ENCODE peak calls at places on chromosomes 3 and 15, in four cellular contexts. One of them, this sample, is unnamed.

GRCh38 chr15:83046558-83047127 is 20.4 kb downstream of the BTBD1 start:
- DNase-seq in stimulated activated CD4-positive, alpha-beta T cell treated with anti-CD3 and anti-CD28 coated beads, Interleukin-2, amount 100 ng/mL, for 48 hours: no peak
- DNase-seq in activated T-cell treated with anti-CD3 and anti-CD28 coated beads, Interleukin-2, amount 50 U/mL, for 48 hours: no peak
- DNase-seq in heart right ventricle: no peak
- DNase-seq in this sample: no peak

GRCh38 chr3:71511037-71511436 is 72.5 kb downstream of the FOXP1 start:
- DNase-seq in stimulated activated CD4-positive, alpha-beta T cell treated with anti-CD3 and anti-CD28 coated beads, Interleukin-2, amount 100 ng/mL, for 48 hours: no peak
- DNase-seq in activated T-cell treated with anti-CD3 and anti-CD28 coated beads, Interleukin-2, amount 50 U/mL, for 48 hours: no peak
- DNase-seq in heart right ventricle: no peak
- DNase-seq in this sample: no peak

GRCh38 chr15:66089049-66089448 is 164.5 kb downstream of the MEGF11 start:
- DNase-seq in stimulated activated CD4-positive, alpha-beta T cell treated with anti-CD3 and anti-CD28 coated beads, Interleukin-2, amount 100 ng/mL, for 48 hours: no peak
- DNase-seq in activated T-cell treated with anti-CD3 and anti-CD28 coated beads, Interleukin-2, amount 50 U/mL, for 48 hours: no peak
- DNase-seq in heart right ventricle: peak
- DNase-seq in this sample: peak

GRCh38 chr3:10782011-10782410 is 34.0 kb upstream of the SLC6A11 start:
- DNase-seq in stimulated activated CD4-positive, alpha-beta T cell treated with anti-CD3 and anti-CD28 coated beads, Interleukin-2, amount 100 ng/mL, for 48 hours: no peak
- DNase-seq in activated T-cell treated with anti-CD3 and anti-CD28 coated beads, Interleukin-2, amount 50 U/mL, for 48 hours: no peak
- DNase-seq in heart right ventricle: no peak
- DNase-seq in this sample: no peak

GRCh38 chr15:78617131-78617915 is 3.5 kb downstream of the CHRNA3 start:
- DNase-seq in stimulated activated CD4-positive, alpha-beta T cell treated with anti-CD3 and anti-CD28 coated beads, Interleukin-2, amount 100 ng/mL, for 48 hours: no peak
- DNase-seq in activated T-cell treated with anti-CD3 and anti-CD28 coated beads, Interleukin-2, amount 50 U/mL, for 48 hours: no peak
- DNase-seq in heart right ventricle: no peak
- DNase-seq in this sample: no peak

GRCh38 chr15:68601206-68602197 is 22.7 kb downstream of the CORO2B start:
- DNase-seq in stimulated activated CD4-positive, alpha-beta T cell treated with anti-CD3 and anti-CD28 coated beads, Interleukin-2, amount 100 ng/mL, for 48 hours: no peak
- DNase-seq in activated T-cell treated with anti-CD3 and anti-CD28 coated beads, Interleukin-2, amount 50 U/mL, for 48 hours: no peak
- DNase-seq in heart right ventricle: peak
- DNase-seq in this sample: no peak

GRCh38 chr15:46815765-46816164 is 901.5 kb upstream of the SEMA6D start:
- DNase-seq in stimulated activated CD4-positive, alpha-beta T cell treated with anti-CD3 and anti-CD28 coated beads, Interleukin-2, amount 100 ng/mL, for 48 hours: no peak
- DNase-seq in activated T-cell treated with anti-CD3 and anti-CD28 coated beads, Interleukin-2, amount 50 U/mL, for 48 hours: no peak
- DNase-seq in heart right ventricle: peak
- DNase-seq in this sample: peak

GRCh38 chr3:4895848-4896247 is 83.4 kb upstream of the BHLHE40 start:
- DNase-seq in stimulated activated CD4-positive, alpha-beta T cell treated with anti-CD3 and anti-CD28 coated beads, Interleukin-2, amount 100 ng/mL, for 48 hours: no peak
- DNase-seq in activated T-cell treated with anti-CD3 and anti-CD28 coated beads, Interleukin-2, amount 50 U/mL, for 48 hours: no peak
- DNase-seq in heart right ventricle: no peak
- DNase-seq in this sample: no peak

GRCh38 chr3:136281966-136282554 is 31.9 kb downstream of the PCCB start:
- DNase-seq in stimulated activated CD4-positive, alpha-beta T cell treated with anti-CD3 and anti-CD28 coated beads, Interleukin-2, amount 100 ng/mL, for 48 hours: no peak
- DNase-seq in activated T-cell treated with anti-CD3 and anti-CD28 coated beads, Interleukin-2, amount 50 U/mL, for 48 hours: no peak
- DNase-seq in heart right ventricle: no peak
- DNase-seq in this sample: no peak

GRCh38 chr3:71156062-71156665 is 427.4 kb downstream of the FOXP1 start:
- DNase-seq in stimulated activated CD4-positive, alpha-beta T cell treated with anti-CD3 and anti-CD28 coated beads, Interleukin-2, amount 100 ng/mL, for 48 hours: no peak
- DNase-seq in activated T-cell treated with anti-CD3 and anti-CD28 coated beads, Interleukin-2, amount 50 U/mL, for 48 hours: no peak
- DNase-seq in heart right ventricle: no peak
- DNase-seq in this sample: no peak

GRCh38 chr15:34435658-34436057 is 1.9 kb downstream of the GOLGA8A start:
- DNase-seq in stimulated activated CD4-positive, alpha-beta T cell treated with anti-CD3 and anti-CD28 coated beads, Interleukin-2, amount 100 ng/mL, for 48 hours: no peak
- DNase-seq in activated T-cell treated with anti-CD3 and anti-CD28 coated beads, Interleukin-2, amount 50 U/mL, for 48 hours: no peak
- DNase-seq in heart right ventricle: no peak
- DNase-seq in this sample: no peak

GRCh38 chr15:96549136-96549535 is 218.6 kb downstream of the NR2F2 start:
- DNase-seq in stimulated activated CD4-positive, alpha-beta T cell treated with anti-CD3 and anti-CD28 coated beads, Interleukin-2, amount 100 ng/mL, for 48 hours: no peak
- DNase-seq in activated T-cell treated with anti-CD3 and anti-CD28 coated beads, Interleukin-2, amount 50 U/mL, for 48 hours: no peak
- DNase-seq in heart right ventricle: no peak
- DNase-seq in this sample: no peak

GRCh38 chr3:23590874-23591273 is 214.9 kb upstream of the UBE2E1 start:
- DNase-seq in stimulated activated CD4-positive, alpha-beta T cell treated with anti-CD3 and anti-CD28 coated beads, Interleukin-2, amount 100 ng/mL, for 48 hours: no peak
- DNase-seq in activated T-cell treated with anti-CD3 and anti-CD28 coated beads, Interleukin-2, amount 50 U/mL, for 48 hours: no peak
- DNase-seq in heart right ventricle: no peak
- DNase-seq in this sample: no peak

GRCh38 chr3:178699810-178700209 is 163.6 kb downstream of the KCNMB2 start:
- DNase-seq in stimulated activated CD4-positive, alpha-beta T cell treated with anti-CD3 and anti-CD28 coated beads, Interleukin-2, amount 100 ng/mL, for 48 hours: no peak
- DNase-seq in activated T-cell treated with anti-CD3 and anti-CD28 coated beads, Interleukin-2, amount 50 U/mL, for 48 hours: no peak
- DNase-seq in heart right ventricle: peak
- DNase-seq in this sample: no peak

GRCh38 chr3:43729707-43730399 is 39.1 kb downstream of the ABHD5 start:
- DNase-seq in stimulated activated CD4-positive, alpha-beta T cell treated with anti-CD3 and anti-CD28 coated beads, Interleukin-2, amount 100 ng/mL, for 48 hours: no peak
- DNase-seq in activated T-cell treated with anti-CD3 and anti-CD28 coated beads, Interleukin-2, amount 50 U/mL, for 48 hours: no peak
- DNase-seq in heart right ventricle: no peak
- DNase-seq in this sample: no peak

GRCh38 chr15:57028176-57028575 is 109.7 kb downstream of the TCF12 start:
- DNase-seq in stimulated activated CD4-positive, alpha-beta T cell treated with anti-CD3 and anti-CD28 coated beads, Interleukin-2, amount 100 ng/mL, for 48 hours: no peak
- DNase-seq in activated T-cell treated with anti-CD3 and anti-CD28 coated beads, Interleukin-2, amount 50 U/mL, for 48 hours: no peak
- DNase-seq in heart right ventricle: no peak
- DNase-seq in this sample: no peak

GRCh38 chr15:63983071-63983711 is 63.1 kb downstream of the DAPK2 start:
- DNase-seq in stimulated activated CD4-positive, alpha-beta T cell treated with anti-CD3 and anti-CD28 coated beads, Interleukin-2, amount 100 ng/mL, for 48 hours: no peak
- DNase-seq in activated T-cell treated with anti-CD3 and anti-CD28 coated beads, Interleukin-2, amount 50 U/mL, for 48 hours: no peak
- DNase-seq in heart right ventricle: no peak
- DNase-seq in this sample: no peak

GRCh38 chr3:121834079-121834730 is 655 bp downstream of the IQCB1 start:
- DNase-seq in stimulated activated CD4-positive, alpha-beta T cell treated with anti-CD3 and anti-CD28 coated beads, Interleukin-2, amount 100 ng/mL, for 48 hours: peak
- DNase-seq in activated T-cell treated with anti-CD3 and anti-CD28 coated beads, Interleukin-2, amount 50 U/mL, for 48 hours: peak
- DNase-seq in heart right ventricle: no peak
- DNase-seq in this sample: no peak

GRCh38 chr3:3739345-3740060 is 59.7 kb upstream of the LRRN1 start:
- DNase-seq in stimulated activated CD4-positive, alpha-beta T cell treated with anti-CD3 and anti-CD28 coated beads, Interleukin-2, amount 100 ng/mL, for 48 hours: no peak
- DNase-seq in activated T-cell treated with anti-CD3 and anti-CD28 coated beads, Interleukin-2, amount 50 U/mL, for 48 hours: no peak
- DNase-seq in heart right ventricle: no peak
- DNase-seq in this sample: no peak

GRCh38 chr15:101625980-101626379 is 26.2 kb downstream of the TM2D3 start:
- DNase-seq in stimulated activated CD4-positive, alpha-beta T cell treated with anti-CD3 and anti-CD28 coated beads, Interleukin-2, amount 100 ng/mL, for 48 hours: no peak
- DNase-seq in activated T-cell treated with anti-CD3 and anti-CD28 coated beads, Interleukin-2, amount 50 U/mL, for 48 hours: no peak
- DNase-seq in heart right ventricle: no peak
- DNase-seq in this sample: no peak

GRCh38 chr3:78659386-78659987 is 1108.3 kb downstream of the ROBO1 start:
- DNase-seq in stimulated activated CD4-positive, alpha-beta T cell treated with anti-CD3 and anti-CD28 coated beads, Interleukin-2, amount 100 ng/mL, for 48 hours: peak
- DNase-seq in activated T-cell treated with anti-CD3 and anti-CD28 coated beads, Interleukin-2, amount 50 U/mL, for 48 hours: peak
- DNase-seq in heart right ventricle: peak
- DNase-seq in this sample: no peak

GRCh38 chr3:122520861-122521260 is 6.1 kb upstream of the KPNA1 start:
- DNase-seq in stimulated activated CD4-positive, alpha-beta T cell treated with anti-CD3 and anti-CD28 coated beads, Interleukin-2, amount 100 ng/mL, for 48 hours: no peak
- DNase-seq in activated T-cell treated with anti-CD3 and anti-CD28 coated beads, Interleukin-2, amount 50 U/mL, for 48 hours: no peak
- DNase-seq in heart right ventricle: no peak
- DNase-seq in this sample: no peak

This sample was measured in left ventricle myocardium inferior.